ENCODE peak calls at places on chromosomes 5 and 9, in six cellular contexts. V is AG08396, K is EL, A is pancreas, U is ovary, D is left ventricle myocardium inferior. I is an unnamed sample.

GRCh38 chr5:77449981-77450380 is 42.1 kb downstream of the WDR41 start:
- DNase-seq in V (no peak), K (no peak), A (no peak), U (no peak), D (no peak), I (no peak)

GRCh38 chr9:127058645-127059021 is 63.8 kb downstream of the ANGPTL2 start:
- DNase-seq in V (no peak), K (no peak), A (no peak), U (no peak), D (no peak), I (peak)

GRCh38 chr9:78064075-78064474 is 32.5 kb upstream of the GNAQ start:
- DNase-seq in V (no peak), K (no peak), A (no peak), U (no peak), D (no peak), I (no peak)

GRCh38 chr5:135457424-135458071 is 5.4 kb upstream of the TIFAB start:
- DNase-seq in V (peak), K (peak), A (peak), U (peak), D (peak), I (no peak)

GRCh38 chr5:20359377-20359776 is 371.4 kb upstream of the CDH18 start:
- DNase-seq in V (no peak), K (no peak), A (no peak), U (no peak), D (no peak), I (no peak)

GRCh38 chr5:126300293-126300692 is 122.9 kb upstream of the GRAMD2B start:
- DNase-seq in V (no peak), K (no peak), A (no peak), U (no peak), D (no peak), I (no peak)

GRCh38 chr5:144209421-144209820 is 38.7 kb downstream of the KCTD16 start:
- DNase-seq in V (no peak), K (no peak), A (no peak), U (no peak), D (no peak), I (no peak)

GRCh38 chr5:159187674-159188164 is 21.6 kb downstream of the RNF145 start:
- DNase-seq in V (no peak), K (no peak), A (no peak), U (no peak), D (no peak), I (no peak)

GRCh38 chr5:176813587-176814312 is 3.4 kb downstream of the UNC5A start:
- DNase-seq in V (no peak), K (no peak), A (no peak), U (no peak), D (no peak), I (no peak)

GRCh38 chr5:37840036-37840909 is at the start of gene GDNF:
- DNase-seq in V (peak), K (peak), A (no peak), U (peak), D (peak), I (no peak)

GRCh38 chr9:104864675-104865104 is 63.3 kb downstream of the ABCA1 start:
- DNase-seq in V (peak), K (peak), A (no peak), U (no peak), D (no peak), I (no peak)

GRCh38 chr5:74640450-74641013 is at the start of gene ENC1:
- DNase-seq in V (peak), K (peak), A (peak), U (peak), D (peak), I (no peak)

GRCh38 chr9:122446819-122447484 is 30.8 kb downstream of the OR1J1 start:
- DNase-seq in V (no peak), K (peak), A (no peak), U (no peak), D (no peak), I (no peak)

GRCh38 chr9:91214086-91214485 is 147.6 kb downstream of the AUH start:
- DNase-seq in V (no peak), K (peak), A (no peak), U (no peak), D (no peak), I (no peak)

GRCh38 chr5:33601881-33602280 is 161.1 kb downstream of the TARS1 start:
- DNase-seq in V (no peak), K (no peak), A (no peak), U (no peak), D (no peak), I (no peak)

GRCh38 chr9:111433082-111433481 is 51.1 kb downstream of the ECPAS start:
- DNase-seq in V (no peak), K (no peak), A (no peak), U (no peak), D (no peak), I (no peak)

GRCh38 chr9:7366121-7366520 is 433.5 kb downstream of the DMAC1 start:
- DNase-seq in V (no peak), K (peak), A (no peak), U (no peak), D (no peak), I (no peak)

GRCh38 chr9:124869466-124869985 is 7.6 kb downstream of the ARPC5L start:
- DNase-seq in V (peak), K (no peak), A (peak), U (no peak), D (no peak), I (no peak)

GRCh38 chr5:147169399-147169798 is 65.4 kb upstream of the STK32A start:
- DNase-seq in V (peak), K (peak), A (peak), U (no peak), D (no peak), I (no peak)

GRCh38 chr5:96834016-96834415 is 26.3 kb upstream of the ERAP1 start:
- DNase-seq in V (no peak), K (no peak), A (no peak), U (no peak), D (no peak), I (no peak)

GRCh38 chr5:2184024-2184362 is 301.3 kb upstream of the IRX4 start:
- DNase-seq in V (no peak), K (no peak), A (no peak), U (no peak), D (no peak), I (no peak)

GRCh38 chr5:159657766-159658165 is 258.5 kb upstream of the ADRA1B start:
- DNase-seq in V (no peak), K (no peak), A (no peak), U (no peak), D (peak), I (no peak)

GRCh38 chr5:142816577-142816976 is 46.4 kb downstream of the ARHGAP26 start:
- DNase-seq in V (peak), K (peak), A (no peak), U (no peak), D (peak), I (peak)

GRCh38 chr9:15927131-15927530 is 374.3 kb downstream of the CCDC171 start:
- DNase-seq in V (no peak), K (no peak), A (no peak), U (no peak), D (no peak), I (no peak)

GRCh38 chr5:115402822-115403577 is 106.5 kb upstream of the CCDC112 start:
- DNase-seq in V (no peak), K (peak), A (no peak), U (no peak), D (no peak), I (no peak)

GRCh38 chr5:67234671-67235176 is 38.1 kb upstream of the CD180 start:
- DNase-seq in V (peak), K (peak), A (no peak), U (peak), D (peak), I (no peak)

GRCh38 chr9:137454506-137455360 is 4.4 kb downstream of the NSMF start:
- DNase-seq in V (no peak), K (no peak), A (peak), U (peak), D (peak), I (no peak)

GRCh38 chr9:135247174-135247930 is 159.9 kb downstream of the OLFM1 start:
- DNase-seq in V (no peak), K (no peak), A (peak), U (no peak), D (no peak), I (no peak)

GRCh38 chr5:146399446-146399845 is 47.7 kb upstream of the TCERG1 start:
- DNase-seq in V (no peak), K (no peak), A (no peak), U (no peak), D (no peak), I (no peak)

GRCh38 chr9:125457357-125457756 is 195.7 kb downstream of the GAPVD1 start:
- DNase-seq in V (no peak), K (no peak), A (no peak), U (no peak), D (no peak), I (no peak)

GRCh38 chr5:122774519-122774860 is 390 bp upstream of the SNX2 start:
- DNase-seq in V (no peak), K (no peak), A (no peak), U (no peak), D (no peak), I (no peak)

GRCh38 chr9:24436761-24437160 is 108.9 kb downstream of the IZUMO3 start:
- DNase-seq in V (no peak), K (no peak), A (no peak), U (no peak), D (no peak), I (no peak)

GRCh38 chr5:65307088-65307487 is 174.6 kb downstream of the ADAMTS6 start:
- DNase-seq in V (no peak), K (peak), A (no peak), U (no peak), D (no peak), I (no peak)